ENCODE peak calls at places on chromosomes 4 and X, in seven cellular contexts. One of them, this sample, is unnamed.

GRCh38 chrX:11558972-11559371 is 106.7 kb downstream of the ARHGAP6 start:
- DNase-seq in astrocyte: no peak
- DNase-seq in A549: peak
- DNase-seq in choroid plexus epithelial cell: no peak
- DNase-seq in left lung: no peak
- DNase-seq in adrenal gland: no peak
- DNase-seq in IMR-90: no peak
- DNase-seq in this sample: no peak

GRCh38 chr4:47933798-47934197 is 19.4 kb upstream of the NFXL1 start:
- DNase-seq in astrocyte: peak
- DNase-seq in adrenal gland: no peak
- DNase-seq in choroid plexus epithelial cell: peak
- DNase-seq in left lung: no peak
- DNase-seq in IMR-90: peak
- DNase-seq in A549: peak
- DNase-seq in this sample: peak

GRCh38 chrX:53356186-53356585 is 66.3 kb downstream of the SMC1A start:
- DNase-seq in left lung: no peak
- DNase-seq in IMR-90: no peak
- DNase-seq in choroid plexus epithelial cell: peak
- DNase-seq in A549: no peak
- DNase-seq in adrenal gland: peak
- DNase-seq in astrocyte: no peak
- DNase-seq in this sample: no peak

GRCh38 chrX:22159071-22159470 is 113.6 kb upstream of the CBLL2 start:
- DNase-seq in IMR-90: peak
- DNase-seq in left lung: no peak
- DNase-seq in choroid plexus epithelial cell: peak
- DNase-seq in astrocyte: peak
- DNase-seq in A549: no peak
- DNase-seq in adrenal gland: no peak
- DNase-seq in this sample: peak

GRCh38 chr4:109206610-109207009 is 95.8 kb downstream of the COL25A1 start:
- DNase-seq in choroid plexus epithelial cell: no peak
- DNase-seq in astrocyte: peak
- DNase-seq in IMR-90: no peak
- DNase-seq in adrenal gland: no peak
- DNase-seq in left lung: no peak
- DNase-seq in A549: no peak
- DNase-seq in this sample: no peak

GRCh38 chr4:119939066-119939995 is 127.3 kb downstream of the MAD2L1 start:
- DNase-seq in A549: no peak
- DNase-seq in adrenal gland: no peak
- DNase-seq in astrocyte: peak
- DNase-seq in left lung: no peak
- DNase-seq in IMR-90: peak
- DNase-seq in choroid plexus epithelial cell: peak
- DNase-seq in this sample: no peak

GRCh38 chr4:142567199-142567598 is 278.9 kb downstream of the INPP4B start:
- DNase-seq in A549: peak
- DNase-seq in left lung: no peak
- DNase-seq in IMR-90: no peak
- DNase-seq in astrocyte: no peak
- DNase-seq in adrenal gland: peak
- DNase-seq in choroid plexus epithelial cell: no peak
- DNase-seq in this sample: no peak

GRCh38 chr4:99645036-99645435 is 12.6 kb downstream of the C4orf54 start:
- DNase-seq in adrenal gland: no peak
- DNase-seq in A549: no peak
- DNase-seq in left lung: no peak
- DNase-seq in astrocyte: no peak
- DNase-seq in IMR-90: no peak
- DNase-seq in choroid plexus epithelial cell: no peak
- DNase-seq in this sample: no peak

GRCh38 chr4:127643791-127644190 is 11.0 kb downstream of the INTU start:
- DNase-seq in adrenal gland: no peak
- DNase-seq in IMR-90: no peak
- DNase-seq in A549: no peak
- DNase-seq in choroid plexus epithelial cell: no peak
- DNase-seq in astrocyte: peak
- DNase-seq in left lung: no peak
- DNase-seq in this sample: no peak

GRCh38 chr4:1614049-1614448 is 70.1 kb downstream of the FAM53A start:
- DNase-seq in A549: no peak
- DNase-seq in left lung: no peak
- DNase-seq in astrocyte: no peak
- DNase-seq in adrenal gland: no peak
- DNase-seq in IMR-90: no peak
- DNase-seq in choroid plexus epithelial cell: no peak
- DNase-seq in this sample: no peak

GRCh38 chr4:122652379-122652778 is 31.5 kb upstream of the IL21 start:
- DNase-seq in astrocyte: peak
- DNase-seq in left lung: no peak
- DNase-seq in IMR-90: peak
- DNase-seq in A549: peak
- DNase-seq in choroid plexus epithelial cell: peak
- DNase-seq in adrenal gland: peak
- DNase-seq in this sample: peak

GRCh38 chr4:73922766-73923630 is 53.8 kb downstream of the CXCL1 start:
- DNase-seq in astrocyte: peak
- DNase-seq in A549: no peak
- DNase-seq in choroid plexus epithelial cell: peak
- DNase-seq in adrenal gland: no peak
- DNase-seq in IMR-90: peak
- DNase-seq in left lung: no peak
- DNase-seq in this sample: peak

GRCh38 chrX:93649381-93649780 is 24.0 kb downstream of the NAP1L3 start:
- DNase-seq in IMR-90: no peak
- DNase-seq in left lung: no peak
- DNase-seq in A549: no peak
- DNase-seq in adrenal gland: no peak
- DNase-seq in astrocyte: no peak
- DNase-seq in choroid plexus epithelial cell: no peak
- DNase-seq in this sample: no peak

GRCh38 chrX:70456256-70456655 is 11.6 kb downstream of the DLG3 start:
- DNase-seq in left lung: no peak
- DNase-seq in adrenal gland: no peak
- DNase-seq in astrocyte: no peak
- DNase-seq in A549: no peak
- DNase-seq in choroid plexus epithelial cell: no peak
- DNase-seq in IMR-90: no peak
- DNase-seq in this sample: no peak
- H3K4me3 ChIP-seq in left lung: peak
- H3K4me3 ChIP-seq in adrenal gland: no peak
- H3K4me3 ChIP-seq in astrocyte: peak
- H3K4me3 ChIP-seq in A549: no peak
- H3K4me3 ChIP-seq in choroid plexus epithelial cell: no peak
- H3K4me3 ChIP-seq in IMR-90: peak
- H3K4me3 ChIP-seq in this sample: no peak

DNA sequence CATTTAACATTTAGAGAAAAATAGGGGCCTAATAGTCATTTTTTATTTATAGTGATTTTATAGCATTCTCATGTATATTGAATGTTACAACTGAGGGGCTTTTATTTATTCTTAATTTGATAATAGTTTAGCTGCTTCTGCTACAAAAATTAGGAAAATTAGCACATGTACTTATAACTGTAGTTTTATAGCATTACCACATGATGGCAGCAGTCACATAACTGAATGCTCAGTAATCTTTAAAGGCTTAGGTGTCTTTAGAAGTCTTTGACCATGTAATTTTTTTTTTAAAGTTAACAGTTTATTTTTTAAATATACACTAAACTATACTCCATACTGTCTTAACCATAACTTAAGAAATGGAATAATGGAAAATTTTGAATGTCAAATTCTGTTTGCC is 136.6 kb downstream of the STAG2 start:
- DNase-seq in left lung: no peak
- DNase-seq in A549: no peak
- DNase-seq in adrenal gland: no peak
- DNase-seq in choroid plexus epithelial cell: peak
- DNase-seq in astrocyte: peak
- DNase-seq in IMR-90: peak
- DNase-seq in this sample: peak
- TF ChIP-seq CTCF in left lung: peak
- TF ChIP-seq CTCF in A549: peak
- TF ChIP-seq CTCF in adrenal gland: peak
- TF ChIP-seq CTCF in choroid plexus epithelial cell: peak
- TF ChIP-seq CTCF in astrocyte: peak
- TF ChIP-seq CTCF in IMR-90: peak
- TF ChIP-seq CTCF in this sample: peak

GRCh38 chrX:36963069-36963808 is 44.9 kb upstream of the FAM47C start:
- DNase-seq in IMR-90: no peak
- DNase-seq in adrenal gland: no peak
- DNase-seq in astrocyte: no peak
- DNase-seq in left lung: no peak
- DNase-seq in choroid plexus epithelial cell: no peak
- DNase-seq in A549: no peak
- DNase-seq in this sample: no peak
- H3K4me3 ChIP-seq in IMR-90: no peak
- H3K4me3 ChIP-seq in adrenal gland: no peak
- H3K4me3 ChIP-seq in astrocyte: no peak
- H3K4me3 ChIP-seq in left lung: no peak
- H3K4me3 ChIP-seq in choroid plexus epithelial cell: no peak
- H3K4me3 ChIP-seq in A549: no peak
- H3K4me3 ChIP-seq in this sample: no peak

GRCh38 chr4:177108708-177109107 is 201.0 kb upstream of the NEIL3 start:
- DNase-seq in astrocyte: peak
- DNase-seq in adrenal gland: no peak
- DNase-seq in choroid plexus epithelial cell: peak
- DNase-seq in left lung: no peak
- DNase-seq in A549: no peak
- DNase-seq in IMR-90: peak
- DNase-seq in this sample: peak
- TF ChIP-seq CTCF in astrocyte: peak
- TF ChIP-seq CTCF in adrenal gland: no peak
- TF ChIP-seq CTCF in choroid plexus epithelial cell: peak
- TF ChIP-seq CTCF in left lung: no peak
- TF ChIP-seq CTCF in A549: no peak
- TF ChIP-seq CTCF in IMR-90: peak
- TF ChIP-seq CTCF in this sample: peak